ENCODE peak calls at places on chromosomes 5 and 9, in ten cellular contexts. N, W, T, O, J, P, Q, R, H and E are unnamed samples.
A peak's percentile ranks its signal among the peaks of the same experiment; 100 is the strongest.

GRCh38 chr5:4553130-4553529 is 587.0 kb upstream of the ADAMTS16 start:
- DNase-seq in N (no peak), W (no peak), T (no peak), O (no peak), J (no peak), P (no peak), Q (no peak), R (no peak), H (no peak), E (no peak)

GRCh38 chr5:62043289-62044274 is 262.4 kb upstream of the KIF2A start:
- DNase-seq in N (no peak), W (no peak), T (no peak), O (no peak), J (no peak), P (no peak), Q (no peak), R (no peak), H (no peak), E (no peak)

GRCh38 chr9:3848445-3849114 is 322.8 kb upstream of the RFX3 start:
- DNase-seq in N (no peak), W (no peak), T (peak; percentile 46), O (no peak), J (no peak), P (no peak), Q (no peak), R (no peak), H (no peak), E (no peak)

GRCh38 chr9:108041551-108041950 is 552.0 kb upstream of the KLF4 start:
- DNase-seq in N (peak; percentile 83), W (peak; percentile 78), T (no peak), O (no peak), J (no peak), P (no peak), Q (no peak), R (no peak), H (no peak), E (no peak)

GRCh38 chr5:181044662-181045305 is 4.7 kb downstream of the BTNL9 start:
- DNase-seq in N (peak; percentile 65), W (no peak), T (no peak), O (no peak), J (peak; percentile 17), P (no peak), Q (no peak), R (peak; percentile 53), H (no peak), E (no peak)

GRCh38 chr5:132301341-132302274 is 7.4 kb downstream of the SLC22A4 start:
- DNase-seq in N (peak; percentile 83), W (no peak), T (peak; percentile 49), O (no peak), J (no peak), P (no peak), Q (no peak), R (no peak), H (no peak), E (no peak)

GRCh38 chr9:82495884-82496777 is 507.6 kb downstream of the SPATA31D1 start:
- DNase-seq in N (no peak), W (no peak), T (no peak), O (no peak), J (no peak), P (no peak), Q (no peak), R (peak; percentile 15), H (no peak), E (no peak)

GRCh38 chr9:98256632-98257218 is 1.3 kb upstream of the TBC1D2 start:
- DNase-seq in N (no peak), W (no peak), T (no peak), O (no peak), J (no peak), P (peak; percentile 51), Q (no peak), R (no peak), H (peak; percentile 28), E (no peak)

GRCh38 chr9:37246825-37247224 is 126.5 kb downstream of the ZCCHC7 start:
- DNase-seq in N (no peak), W (no peak), T (no peak), O (no peak), J (no peak), P (no peak), Q (no peak), R (no peak), H (no peak), E (no peak)

DNA sequence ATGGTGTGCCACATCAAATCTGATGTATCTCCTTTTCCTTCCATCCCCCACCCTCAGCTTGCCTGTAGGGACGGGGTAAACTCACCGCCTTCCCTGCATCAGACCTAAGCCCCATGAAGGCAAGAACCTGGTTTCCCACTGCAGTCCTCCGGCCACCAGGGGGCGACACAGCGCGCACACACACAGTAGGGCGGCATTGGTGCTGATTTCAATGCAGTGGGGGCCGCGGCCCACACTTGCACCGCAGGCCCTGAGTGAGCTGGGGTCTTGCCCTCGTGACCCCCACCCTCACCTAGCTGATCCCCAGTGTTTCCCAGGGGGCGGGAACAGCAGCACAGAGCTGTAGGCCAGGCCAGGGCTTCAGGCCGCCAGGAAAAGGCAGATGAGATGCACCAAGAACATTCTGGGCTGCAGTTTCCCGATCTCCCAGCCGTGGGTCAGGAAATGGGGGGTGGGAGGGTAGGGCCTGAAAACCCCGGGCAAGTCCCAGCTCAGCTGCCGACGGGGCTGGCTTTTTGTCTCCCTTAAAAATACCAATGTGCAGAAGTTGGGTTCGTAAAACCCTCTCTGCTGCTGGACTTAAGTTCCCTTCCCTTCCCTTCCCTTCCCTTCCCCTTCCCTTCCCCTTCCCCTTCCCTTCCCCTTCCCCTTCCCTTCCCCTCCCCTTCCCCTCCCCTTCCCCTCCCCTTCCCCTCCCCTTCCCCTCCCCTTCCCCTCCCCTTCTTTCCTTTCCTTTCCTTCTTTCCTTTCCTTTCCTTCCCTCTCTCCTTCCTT is 19.5 kb downstream of the FAM163B start:
- DNase-seq in N (no peak), W (no peak), T (no peak), O (no peak), J (peak; percentile 12), P (no peak), Q (no peak), R (no peak), H (no peak), E (no peak)
- TF ChIP-seq CTCF in N (no peak), W (no peak), T (peak; percentile 65), O (no peak), J (peak; percentile 60), P (peak; percentile 48), Q (no peak), R (peak; percentile 53), H (peak; percentile 46), E (peak; percentile 77)

GRCh38 chr9:80177949-80178480 is 606.2 kb downstream of the TLE4 start:
- DNase-seq in N (no peak), W (peak; percentile 36), T (no peak), O (no peak), J (no peak), P (no peak), Q (no peak), R (no peak), H (no peak), E (no peak)

DNA sequence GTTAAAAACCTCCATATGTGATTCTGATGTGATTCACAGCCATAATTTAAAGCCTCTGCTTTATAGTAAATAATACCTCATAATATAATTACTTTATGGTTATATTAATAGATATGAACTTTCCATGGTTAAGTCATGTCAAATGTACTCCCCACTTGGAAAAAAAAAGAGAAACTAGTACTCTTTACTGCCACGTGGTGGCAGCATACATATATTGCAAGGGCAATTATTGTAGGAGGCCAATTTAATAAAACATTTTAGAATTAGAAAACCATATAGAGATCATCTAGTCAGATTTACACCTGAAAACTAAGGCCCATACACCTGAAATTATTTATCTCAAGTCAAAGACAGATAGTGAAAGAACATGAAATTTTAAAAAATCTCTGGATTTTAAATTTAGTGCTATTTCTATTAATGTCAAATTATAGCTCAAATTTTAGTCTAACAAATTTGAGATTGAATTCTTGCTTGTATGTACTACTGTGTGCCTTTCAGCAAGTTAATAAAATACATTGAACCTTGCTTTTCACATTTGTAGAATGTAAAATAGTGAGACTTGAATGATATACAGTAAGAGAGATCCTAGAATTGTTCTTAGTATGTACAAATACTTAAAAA is 603.6 kb downstream of the TLE4 start:
- DNase-seq in N (no peak), W (peak; percentile 36), T (peak; percentile 14), O (no peak), J (peak; percentile 49), P (no peak), Q (no peak), R (no peak), H (no peak), E (no peak)
- TF ChIP-seq CTCF in N (peak; percentile 59), W (peak; percentile 47), T (no peak), O (peak; percentile 72), J (peak; percentile 56), P (peak; percentile 81), Q (no peak), R (peak; percentile 84), H (peak; percentile 66), E (peak; percentile 28)

DNA sequence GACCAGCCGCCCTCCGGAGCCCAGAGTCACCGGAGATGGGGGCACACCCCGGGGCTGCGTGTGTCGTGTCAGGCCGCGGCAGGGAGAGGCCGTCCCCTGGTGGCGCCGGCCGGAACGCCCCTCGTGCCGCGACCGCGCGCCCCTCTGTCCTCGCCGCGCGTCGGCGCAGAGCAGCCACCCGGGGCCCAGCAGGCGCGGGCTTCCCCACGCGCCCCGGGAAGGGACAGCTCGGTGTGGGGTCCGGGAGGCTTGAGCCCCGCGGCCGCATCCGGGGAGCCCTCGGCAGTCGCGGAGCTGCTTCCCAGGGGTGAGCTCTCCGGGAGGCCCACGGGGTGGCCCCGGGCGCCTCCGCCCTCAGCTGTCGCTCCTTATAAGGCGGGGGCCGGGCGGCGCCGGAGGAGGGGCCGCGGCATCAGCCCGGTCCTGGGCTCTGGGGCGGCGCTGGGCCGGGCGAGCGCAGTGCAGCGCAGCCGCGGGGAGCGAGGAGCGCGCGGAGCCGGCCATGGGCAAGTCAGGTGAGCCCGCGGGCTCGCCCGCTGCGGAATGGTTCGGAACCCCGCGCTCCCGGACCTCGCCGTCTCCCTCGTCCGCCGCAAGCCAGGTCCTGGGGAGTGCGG is at the start of gene GLIPR2:
- DNase-seq in N (no peak), W (peak; percentile 68), T (peak; percentile 23), O (peak; percentile 92), J (peak; percentile 79), P (peak; percentile 92), Q (no peak), R (peak; percentile 83), H (peak; percentile 97), E (no peak)
- TF ChIP-seq CTCF in N (peak; percentile 4), W (no peak), T (no peak), O (peak; percentile 28), J (no peak), P (peak; percentile 32), Q (no peak), R (peak; percentile 36), H (peak; percentile 41), E (peak; percentile 18)

GRCh38 chr5:28012538-28012937 is 974.2 kb upstream of the CDH9 start:
- DNase-seq in N (no peak), W (no peak), T (no peak), O (no peak), J (no peak), P (no peak), Q (no peak), R (no peak), H (no peak), E (no peak)

GRCh38 chr5:28014779-28015178 is 976.4 kb upstream of the CDH9 start:
- DNase-seq in N (no peak), W (no peak), T (no peak), O (no peak), J (peak; percentile 5), P (no peak), Q (no peak), R (no peak), H (no peak), E (no peak)

DNA sequence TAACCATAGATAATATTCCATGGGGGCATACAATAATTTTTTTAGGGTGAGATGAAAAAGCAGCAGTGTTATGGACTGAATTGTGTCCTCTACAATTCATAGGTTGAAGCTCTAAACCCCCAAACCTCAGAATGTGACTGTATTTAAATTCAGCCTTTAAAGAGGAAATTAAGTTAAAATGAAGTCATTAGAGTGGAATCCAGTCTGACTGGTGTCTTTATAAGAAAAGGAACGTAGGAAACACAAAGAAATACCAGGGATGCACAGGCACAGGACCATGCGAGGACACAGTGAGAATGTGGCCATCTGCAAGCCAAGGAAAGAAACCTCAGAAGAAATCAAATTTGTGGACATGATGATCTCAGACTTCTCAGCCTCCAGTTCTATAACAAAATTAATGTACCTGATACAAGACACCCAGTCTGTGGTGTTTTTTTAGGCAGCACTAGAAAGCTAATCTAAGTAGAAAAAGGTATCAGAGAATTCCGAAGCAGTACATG is 971.2 kb upstream of the CDH9 start:
- DNase-seq in N (no peak), W (peak; percentile 7), T (no peak), O (no peak), J (no peak), P (no peak), Q (no peak), R (no peak), H (no peak), E (no peak)
- TF ChIP-seq CTCF in N (no peak), W (no peak), T (no peak), O (no peak), J (no peak), P (no peak), Q (no peak), R (no peak), H (no peak), E (no peak)